ENCODE peak calls at places on chromosomes 12 and 14, in six cellular contexts. C is HCT116; S is neural progenitor cell; Y is heart left ventricle; R is naive thymus-derived CD4-positive, alpha-beta T cell; I is tibial artery. U is an unnamed sample.

GRCh38 chr14:59913187-59913586 is 6.8 kb upstream of the LRRC9 start:
- DNase-seq in C (no peak), R (no peak), Y (no peak), S (no peak), I (no peak), U (no peak)

GRCh38 chr12:91778938-91779400 is 366.7 kb downstream of the BTG1 start:
- DNase-seq in R (peak; percentile 21), S (no peak), I (no peak), Y (no peak), C (peak; percentile 98), U (no peak)

GRCh38 chr12:14756331-14757143 is 46.7 kb downstream of the WBP11 start:
- DNase-seq in Y (no peak), I (no peak), R (no peak), C (no peak), S (peak; percentile 73), U (no peak)

GRCh38 chr12:120225852-120226640 is 25.1 kb upstream of the RPLP0 start:
- DNase-seq in R (no peak), S (no peak), I (no peak), Y (no peak), C (no peak), U (no peak)

GRCh38 chr12:28550757-28551381 is 360.6 kb downstream of the CCDC91 start:
- DNase-seq in I (no peak), C (peak; percentile 37), Y (no peak), R (no peak), S (no peak), U (no peak)

GRCh38 chr12:89663577-89664357 is 44.9 kb downstream of the ATP2B1 start:
- DNase-seq in S (no peak), Y (no peak), I (no peak), R (peak; percentile 2), C (no peak), U (no peak)

GRCh38 chr12:44875954-44876553 is at the start of gene NELL2:
- DNase-seq in I (peak; percentile 62), S (peak; percentile 95), Y (peak; percentile 13), R (peak; percentile 51), C (no peak), U (no peak)

GRCh38 chr12:92270501-92270900 is 124.9 kb upstream of the BTG1 start:
- DNase-seq in Y (no peak), C (no peak), S (no peak), I (no peak), R (no peak), U (no peak)

GRCh38 chr14:96590190-96590860 is 88.1 kb downstream of the PAPOLA start:
- DNase-seq in S (peak; percentile 30), C (no peak), R (no peak), I (no peak), Y (no peak), U (no peak)

GRCh38 chr14:104965561-104966231 is 12.5 kb downstream of the AHNAK2 start:
- DNase-seq in R (no peak), Y (peak; percentile 6), I (peak; percentile 70), S (no peak), C (no peak), U (no peak)

GRCh38 chr14:61284001-61284400 is 2.9 kb upstream of the TMEM30B start:
- DNase-seq in I (no peak), S (no peak), Y (no peak), R (no peak), C (no peak), U (no peak)

GRCh38 chr14:91327201-91327600 is 82.7 kb upstream of the GPR68 start:
- DNase-seq in R (no peak), I (no peak), C (no peak), Y (no peak), S (no peak), U (no peak)

GRCh38 chr14:77622562-77622961 is 6.1 kb upstream of the SPTLC2 start:
- DNase-seq in C (no peak), I (no peak), Y (no peak), R (no peak), S (no peak), U (no peak)

GRCh38 chr12:6905414-6906040 is 905 bp downstream of the LRRC23 start:
- DNase-seq in C (no peak), Y (no peak), R (no peak), I (no peak), S (no peak), U (no peak)

GRCh38 chr12:14086838-14087237 is 105.4 kb upstream of the GRIN2B start:
- DNase-seq in C (no peak), R (no peak), I (no peak), Y (no peak), S (no peak), U (no peak)

GRCh38 chr14:62711351-62712023 is 333.8 kb downstream of the KCNH5 start:
- DNase-seq in R (no peak), C (no peak), S (no peak), Y (no peak), I (no peak), U (no peak)

GRCh38 chr12:112450725-112451124 is 32.0 kb downstream of the PTPN11 start:
- DNase-seq in I (no peak), R (no peak), S (no peak), C (no peak), Y (no peak), U (no peak)

GRCh38 chr14:86166541-86166940 is 636.6 kb downstream of the FLRT2 start:
- DNase-seq in Y (no peak), R (no peak), C (no peak), I (no peak), S (no peak), U (no peak)

GRCh38 chr14:92937229-92937937 is 14.4 kb downstream of the CHGA start:
- DNase-seq in I (no peak), R (no peak), Y (no peak), S (no peak), C (peak; percentile 32), U (no peak)

GRCh38 chr12:4556730-4557519 is 5.1 kb upstream of the DYRK4 start:
- DNase-seq in C (no peak), I (no peak), R (no peak), S (no peak), Y (no peak), U (no peak)

GRCh38 chr14:97021571-97022171 is 224.5 kb downstream of the VRK1 start:
- DNase-seq in C (peak; percentile 18), I (no peak), R (no peak), S (no peak), Y (no peak), U (no peak)

GRCh38 chr14:81401420-81402122 is 1.4 kb upstream of the STON2 start:
- DNase-seq in R (no peak), C (peak; percentile 47), I (no peak), Y (no peak), S (no peak), U (no peak)

GRCh38 chr12:125140239-125140917 is 75.1 kb downstream of the AACS start:
- DNase-seq in S (peak; percentile 48), Y (no peak), I (no peak), R (no peak), C (no peak), U (no peak)

GRCh38 chr14:103014466-103015319 is 42.7 kb downstream of the CDC42BPB start:
- DNase-seq in C (no peak), Y (no peak), R (no peak), I (no peak), S (peak; percentile 70), U (peak; percentile 22)

GRCh38 chr14:103013028-103013427 is 44.3 kb downstream of the CDC42BPB start:
- DNase-seq in R (no peak), Y (no peak), I (no peak), C (no peak), S (no peak), U (peak; percentile 22)

GRCh38 chr14:103016594-103016993 is 40.8 kb downstream of the CDC42BPB start:
- DNase-seq in R (no peak), I (no peak), S (no peak), C (no peak), Y (no peak), U (peak; percentile 37)

GRCh38 chr14:103015426-103015825 is 41.9 kb downstream of the CDC42BPB start:
- DNase-seq in R (no peak), C (no peak), I (no peak), Y (no peak), S (no peak), U (no peak)

DNA sequence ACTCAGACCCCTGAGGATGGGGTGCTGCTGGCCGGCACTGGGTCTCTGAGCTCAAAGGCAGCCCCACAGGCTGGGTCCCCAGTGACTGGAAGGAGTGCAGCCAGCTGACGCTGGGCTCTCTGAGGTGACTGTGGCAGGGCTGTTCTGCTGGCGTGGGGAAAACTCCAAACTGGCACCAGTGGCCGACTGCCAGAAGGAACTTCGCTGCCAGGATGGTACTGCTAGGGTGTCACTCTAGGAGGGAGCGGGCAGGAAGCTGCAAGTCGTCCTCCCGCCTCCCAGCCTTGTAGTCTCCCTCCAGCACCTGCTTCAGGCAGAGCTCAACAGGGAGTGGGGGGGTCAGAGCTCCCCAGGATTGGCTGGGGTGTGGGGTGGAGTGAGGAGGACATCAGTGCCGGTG is 41.3 kb downstream of the CDC42BPB start:
- DNase-seq in S (no peak), C (no peak), I (no peak), R (no peak), Y (no peak), U (no peak)
- H3K4me1 ChIP-seq in S (peaks cover 16% of the 10 kb centered on the region), C (peaks cover 28% of the 10 kb centered on the region), I (peaks cover 43% of the 10 kb centered on the region), R (no peaks in the 10 kb centered on the region), Y (peaks cover 20% of the 10 kb centered on the region), U (no peaks in the 10 kb centered on the region)

DNA sequence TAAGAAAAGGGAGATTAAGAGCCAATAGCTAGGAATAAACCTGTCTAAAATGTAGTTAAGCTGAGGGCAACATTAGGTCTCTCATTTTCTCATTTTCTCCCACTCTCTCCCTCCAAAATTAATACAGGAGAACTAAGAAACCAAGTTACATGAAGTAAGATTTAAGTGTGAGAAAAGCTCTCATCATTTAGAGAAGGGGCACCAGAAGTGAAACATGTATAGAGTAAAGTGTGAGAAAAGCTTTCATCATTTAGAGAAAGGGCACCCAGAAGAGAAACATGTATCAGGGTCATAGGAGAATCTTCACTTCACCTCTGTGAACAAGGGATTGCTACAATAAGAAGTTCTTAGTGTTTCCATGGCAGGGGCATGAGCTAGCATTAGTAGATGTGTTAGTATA is 132.4 kb upstream of the CNTN1 start:
- DNase-seq in S (no peak), I (no peak), R (no peak), Y (no peak), C (no peak), U (no peak)
- H3K4me3 ChIP-seq in S (no peak overlapping the region), I (no peak overlapping the region), R (no peak overlapping the region), Y (no peak overlapping the region), C (no peak overlapping the region), U (no peak overlapping the region)

GRCh38 chr12:12613334-12613733 is 1.7 kb downstream of the CREBL2 start:
- DNase-seq in I (no peak), C (no peak), R (peak; percentile 9), Y (no peak), S (no peak), U (no peak)
- H3K27ac ChIP-seq in I (no peak overlapping the region), C (no peak overlapping the region), R (peak overlapping the region; percentile 98), Y (peak overlapping the region; percentile 33), S (peak overlapping the region; percentile 51), U (peak overlapping the region; percentile 53)

GRCh38 chr12:76081909-76082308 is 2.6 kb downstream of the NAP1L1 start:
- DNase-seq in I (no peak), C (no peak), S (no peak), R (no peak), Y (no peak), U (no peak)

GRCh38 chr12:76075448-76075847 is 9.0 kb downstream of the NAP1L1 start:
- DNase-seq in S (no peak), R (no peak), C (no peak), I (no peak), Y (no peak), U (no peak)

GRCh38 chr12:76080017-76080728 is 4.3 kb downstream of the NAP1L1 start:
- DNase-seq in I (no peak), R (no peak), S (no peak), Y (no peak), C (no peak), U (no peak)

GRCh38 chr12:76080729-76081415 is 3.6 kb downstream of the NAP1L1 start:
- DNase-seq in I (no peak), S (peak; percentile 49), R (no peak), C (no peak), Y (no peak), U (no peak)

GRCh38 chr12:76078748-76079147 is 5.7 kb downstream of the NAP1L1 start:
- DNase-seq in Y (no peak), R (no peak), C (no peak), S (no peak), I (no peak), U (no peak)
- H3K4me1 ChIP-seq in Y (peaks cover 5% of the 10 kb centered on the region), R (peaks cover 28% of the 10 kb centered on the region), C (peaks cover 4% of the 10 kb centered on the region), S (peaks cover 16% of the 10 kb centered on the region), I (peaks cover 36% of the 10 kb centered on the region), U (peaks cover 4% of the 10 kb centered on the region)